ENCODE peak calls at places on chromosomes 13 and 19, in eight cellular contexts. W, M, D, S, F, Z, L and O are unnamed samples. For H3K4me1, the result is how much of the 10 kb centered on the place peaks cover.

GRCh38 chr13:83881031-83881727 is 1.1 kb downstream of the SLITRK1 start:
- DNase-seq in W (no peak), M (no peak), D (no peak), S (no peak), F (no peak), Z (no peak), L (no peak), O (no peak)

GRCh38 chr13:71860547-71861131 is 6.4 kb downstream of the DACH1 start:
- DNase-seq in W (no peak), M (no peak), D (no peak), S (no peak), F (no peak), Z (no peak), L (no peak), O (no peak)

GRCh38 chr19:10580979-10581631 is 6.0 kb downstream of the AP1M2 start:
- DNase-seq in W (peak), M (peak), D (peak), S (no peak), F (peak), Z (peak), L (peak), O (peak)

GRCh38 chr19:39363909-39364457 is 21.8 kb downstream of the SAMD4B start:
- DNase-seq in W (no peak), M (peak), D (no peak), S (no peak), F (peak), Z (no peak), L (no peak), O (no peak)

GRCh38 chr19:45999653-46000121 is 4.4 kb downstream of the CCDC61 start:
- DNase-seq in W (no peak), M (peak), D (no peak), S (no peak), F (no peak), Z (peak), L (no peak), O (no peak)

GRCh38 chr19:19256072-19256969 is 16.8 kb downstream of the TM6SF2 start:
- DNase-seq in W (no peak), M (no peak), D (no peak), S (no peak), F (no peak), Z (peak), L (no peak), O (no peak)

GRCh38 chr13:29935309-29935981 is 85.0 kb upstream of the UBL3 start:
- DNase-seq in W (peak), M (no peak), D (no peak), S (no peak), F (peak), Z (no peak), L (peak), O (peak)

GRCh38 chr13:113399755-113400149 is 35.8 kb upstream of the GRTP1 start:
- DNase-seq in W (no peak), M (no peak), D (no peak), S (no peak), F (peak), Z (no peak), L (no peak), O (no peak)

GRCh38 chr13:99050983-99051488 is 73.2 kb upstream of the DOCK9 start:
- DNase-seq in W (no peak), M (no peak), D (no peak), S (no peak), F (no peak), Z (no peak), L (no peak), O (no peak)

GRCh38 chr13:98482476-98483444 is 94.1 kb downstream of the STK24 start:
- DNase-seq in W (no peak), M (peak), D (peak), S (no peak), F (peak), Z (no peak), L (no peak), O (peak)

GRCh38 chr13:36559388-36559787 is 114.4 kb upstream of the SERTM1 start:
- DNase-seq in W (no peak), M (no peak), D (no peak), S (no peak), F (no peak), Z (no peak), L (no peak), O (no peak)

GRCh38 chr13:52085416-52085815 is 43.5 kb downstream of the NEK5 start:
- DNase-seq in W (no peak), M (peak), D (peak), S (no peak), F (no peak), Z (no peak), L (no peak), O (no peak)

GRCh38 chr13:104414181-104414580 is 1348.0 kb upstream of the SLC10A2 start:
- DNase-seq in W (no peak), M (no peak), D (no peak), S (no peak), F (no peak), Z (no peak), L (no peak), O (no peak)

GRCh38 chr13:102781591-102781990 is 8.0 kb upstream of the TEX30 start:
- DNase-seq in W (no peak), M (no peak), D (no peak), S (no peak), F (no peak), Z (no peak), L (no peak), O (no peak)

GRCh38 chr19:20423381-20424207 is 142.0 kb downstream of the ZNF737 start:
- DNase-seq in W (peak), M (peak), D (peak), S (no peak), F (peak), Z (no peak), L (peak), O (peak)

GRCh38 chr13:59976856-59977255 is 186.9 kb downstream of the DIAPH3 start:
- DNase-seq in W (no peak), M (no peak), D (no peak), S (no peak), F (no peak), Z (no peak), L (no peak), O (no peak)

GRCh38 chr19:37943480-37943879 is 36.5 kb downstream of the SIPA1L3 start:
- DNase-seq in W (no peak), M (no peak), D (no peak), S (no peak), F (no peak), Z (no peak), L (no peak), O (no peak)

GRCh38 chr19:37946132-37946531 is 39.1 kb downstream of the SIPA1L3 start:
- DNase-seq in W (no peak), M (no peak), D (no peak), S (no peak), F (no peak), Z (no peak), L (no peak), O (no peak)

GRCh38 chr19:37938379-37938778 is 31.4 kb downstream of the SIPA1L3 start:
- DNase-seq in W (no peak), M (no peak), D (no peak), S (no peak), F (no peak), Z (no peak), L (no peak), O (no peak)

GRCh38 chr19:37942516-37942902 is 35.5 kb downstream of the SIPA1L3 start:
- DNase-seq in W (no peak), M (no peak), D (no peak), S (no peak), F (no peak), Z (no peak), L (no peak), O (no peak)

GRCh38 chr19:37941820-37942515 is 35.0 kb downstream of the SIPA1L3 start:
- DNase-seq in W (no peak), M (no peak), D (no peak), S (no peak), F (no peak), Z (no peak), L (no peak), O (no peak)
- H3K4me1 ChIP-seq in W (under half), M (under half), D (under half), S (under half), F (under half), Z (under half), L (under half), O (under half)

DNA sequence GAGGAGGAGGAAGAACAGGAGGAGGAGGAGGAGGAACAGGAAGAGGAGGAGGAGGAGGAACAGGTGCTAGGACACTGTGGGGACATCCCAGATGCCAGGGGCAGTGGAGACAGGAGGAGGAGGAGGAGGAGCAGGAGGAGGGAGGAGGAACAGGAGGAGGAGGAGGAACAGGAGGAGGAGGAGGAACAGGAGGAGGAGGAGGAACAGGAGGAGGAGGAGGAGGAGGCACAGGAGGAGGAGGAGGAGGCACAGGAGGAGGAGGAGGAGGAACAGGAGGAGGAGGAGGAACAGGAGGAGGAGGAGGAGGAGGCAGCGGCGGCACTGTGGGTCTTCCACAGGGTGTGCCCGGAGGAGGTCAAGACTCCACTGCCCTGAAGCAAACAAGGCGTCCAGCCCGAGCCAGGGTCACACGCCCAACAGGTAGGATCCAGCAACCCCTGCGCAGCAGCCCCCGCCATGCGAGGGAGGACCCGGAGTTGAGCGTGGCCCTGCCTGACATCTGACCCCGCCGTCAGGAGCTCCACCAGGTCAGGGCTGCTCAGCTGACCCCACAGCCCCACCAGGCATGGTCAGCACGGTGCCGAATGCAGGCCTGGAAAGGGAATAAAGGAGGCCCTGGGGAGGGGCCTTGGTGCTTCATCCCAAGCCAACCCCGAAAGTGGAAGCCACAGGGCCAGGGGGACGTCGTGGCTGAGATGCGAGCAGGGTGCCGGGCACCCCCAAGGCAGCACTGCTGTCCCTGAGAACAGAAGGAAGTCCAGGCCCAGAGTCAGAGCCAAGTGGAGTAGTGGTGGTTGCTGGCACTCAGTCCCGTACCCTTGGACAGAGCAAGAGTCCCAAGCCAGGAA is 9.2 kb downstream of the SBNO2 start:
- DNase-seq in W (peak), M (no peak), D (no peak), S (no peak), F (no peak), Z (no peak), L (no peak), O (no peak)
- H3K4me1 ChIP-seq in W (under half), M (under half), D (under half), S (under half), F (under half), Z (under half), L (under half), O (under half)

GRCh38 chr13:111143875-111144540 is 28.9 kb downstream of the ARHGEF7 start:
- DNase-seq in W (no peak), M (no peak), D (peak), S (no peak), F (no peak), Z (no peak), L (no peak), O (no peak)

GRCh38 chr13:111140562-111141105 is 25.5 kb downstream of the ARHGEF7 start:
- DNase-seq in W (no peak), M (no peak), D (no peak), S (no peak), F (no peak), Z (no peak), L (no peak), O (no peak)

GRCh38 chr13:111145071-111145470 is 30.0 kb downstream of the ARHGEF7 start:
- DNase-seq in W (no peak), M (no peak), D (no peak), S (no peak), F (no peak), Z (no peak), L (no peak), O (no peak)

GRCh38 chr13:111142472-111142871 is 27.4 kb downstream of the ARHGEF7 start:
- DNase-seq in W (no peak), M (no peak), D (no peak), S (no peak), F (no peak), Z (no peak), L (no peak), O (no peak)

DNA sequence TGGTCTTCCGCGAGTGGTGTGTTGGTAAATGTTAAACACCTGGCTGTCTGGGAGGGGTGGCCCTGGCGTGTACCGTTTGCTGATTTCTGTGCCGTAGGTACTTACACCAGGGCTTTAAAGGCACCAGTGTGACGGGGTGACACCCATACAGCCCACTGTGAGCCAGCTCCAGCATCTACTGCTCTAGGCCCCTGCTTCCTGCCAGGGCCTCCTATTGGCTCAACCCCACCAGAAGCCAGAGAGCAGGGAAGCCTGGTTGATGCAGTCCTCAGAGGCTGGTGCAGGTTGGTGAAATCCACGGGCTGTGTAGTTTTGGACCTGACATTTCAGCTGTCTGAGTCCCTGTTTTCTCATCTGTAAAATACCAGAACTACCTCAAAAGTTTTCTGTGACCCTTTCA is 30.4 kb downstream of the ARHGEF7 start:
- DNase-seq in W (no peak), M (no peak), D (no peak), S (no peak), F (no peak), Z (no peak), L (no peak), O (no peak)
- H3K4me1 ChIP-seq in W (under half), M (under half), D (under half), S (under half), F (under half), Z (under half), L (under half), O (under half)

DNA sequence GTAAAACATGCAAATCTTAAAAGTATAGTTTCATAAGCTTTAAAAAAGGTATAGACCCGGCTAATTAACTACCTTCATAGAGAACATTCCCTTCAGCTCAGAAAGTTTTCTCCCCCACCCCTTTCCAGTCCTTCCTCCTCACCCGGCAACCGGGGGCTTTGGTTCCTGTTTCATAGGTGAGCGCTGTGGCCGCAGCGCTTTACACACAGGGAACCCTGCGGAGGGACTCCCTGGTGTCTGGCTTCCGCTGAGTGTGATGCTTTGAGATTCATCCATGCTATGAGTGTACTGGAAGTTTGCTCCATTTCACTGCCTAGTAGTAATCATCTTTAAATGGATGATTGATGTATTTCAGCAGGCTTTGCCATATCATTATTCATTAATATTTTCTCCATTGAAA is 26.0 kb upstream of the PABPC3 start:
- DNase-seq in W (no peak), M (no peak), D (no peak), S (no peak), F (no peak), Z (no peak), L (no peak), O (no peak)
- H3K4me1 ChIP-seq in W (under half), M (under half), D (under half), S (under half), F (under half), Z (under half), L (under half), O (under half)